ENCODE peak calls at places on chromosomes 6 and 20, in eight cellular contexts. One of them, this sample, is unnamed.

GRCh38 chr6:88238065-88238464 is 71.9 kb upstream of the CNR1 start:
- DNase-seq in foreskin fibroblast: no peak
- DNase-seq in left lung: no peak
- DNase-seq in GM23248: peak; percentile 17
- DNase-seq in activated CD4-positive, alpha-beta T cell treated with anti-CD3 and anti-CD28 coated beads, Interleukin-2, amount 50 U/mL, for 1 hour: no peak
- DNase-seq in mesendoderm: peak; percentile 74
- DNase-seq in GM13977: peak; percentile 58
- DNase-seq in ovary: no peak
- DNase-seq in this sample: peak; percentile 57

GRCh38 chr6:136761227-136761922 is 30.9 kb downstream of the MAP3K5 start:
- DNase-seq in mesendoderm: no peak
- DNase-seq in ovary: no peak
- DNase-seq in left lung: no peak
- DNase-seq in activated CD4-positive, alpha-beta T cell treated with anti-CD3 and anti-CD28 coated beads, Interleukin-2, amount 50 U/mL, for 1 hour: no peak
- DNase-seq in GM13977: no peak
- DNase-seq in foreskin fibroblast: peak; percentile 63
- DNase-seq in GM23248: peak; percentile 25
- DNase-seq in this sample: no peak

GRCh38 chr6:28335040-28335563 is 846 bp downstream of the ZSCAN31 start:
- DNase-seq in mesendoderm: no peak
- DNase-seq in activated CD4-positive, alpha-beta T cell treated with anti-CD3 and anti-CD28 coated beads, Interleukin-2, amount 50 U/mL, for 1 hour: no peak
- DNase-seq in GM13977: no peak
- DNase-seq in GM23248: no peak
- DNase-seq in left lung: no peak
- DNase-seq in ovary: peak; percentile 33
- DNase-seq in foreskin fibroblast: no peak
- DNase-seq in this sample: no peak

GRCh38 chr6:33213166-33213988 is 5.1 kb downstream of the RING1 start:
- DNase-seq in foreskin fibroblast: peak; percentile 74
- DNase-seq in activated CD4-positive, alpha-beta T cell treated with anti-CD3 and anti-CD28 coated beads, Interleukin-2, amount 50 U/mL, for 1 hour: no peak
- DNase-seq in ovary: peak; percentile 56
- DNase-seq in GM23248: peak; percentile 54
- DNase-seq in mesendoderm: peak; percentile 59
- DNase-seq in GM13977: peak; percentile 51
- DNase-seq in left lung: no peak
- DNase-seq in this sample: peak; percentile 86

GRCh38 chr6:6315660-6316059 is 4.8 kb downstream of the F13A1 start:
- DNase-seq in mesendoderm: peak; percentile 70
- DNase-seq in foreskin fibroblast: peak; percentile 45
- DNase-seq in ovary: no peak
- DNase-seq in GM13977: peak; percentile 38
- DNase-seq in left lung: no peak
- DNase-seq in activated CD4-positive, alpha-beta T cell treated with anti-CD3 and anti-CD28 coated beads, Interleukin-2, amount 50 U/mL, for 1 hour: peak; percentile 4
- DNase-seq in GM23248: peak; percentile 58
- DNase-seq in this sample: peak; percentile 49

GRCh38 chr6:121607716-121608115 is 172.3 kb downstream of the GJA1 start:
- DNase-seq in GM13977: no peak
- DNase-seq in activated CD4-positive, alpha-beta T cell treated with anti-CD3 and anti-CD28 coated beads, Interleukin-2, amount 50 U/mL, for 1 hour: no peak
- DNase-seq in left lung: no peak
- DNase-seq in GM23248: no peak
- DNase-seq in foreskin fibroblast: no peak
- DNase-seq in ovary: no peak
- DNase-seq in mesendoderm: no peak
- DNase-seq in this sample: no peak

GRCh38 chr20:37786043-37786442 is 92.2 kb downstream of the CTNNBL1 start:
- DNase-seq in ovary: no peak
- DNase-seq in GM23248: no peak
- DNase-seq in mesendoderm: peak; percentile 52
- DNase-seq in left lung: no peak
- DNase-seq in GM13977: no peak
- DNase-seq in foreskin fibroblast: no peak
- DNase-seq in activated CD4-positive, alpha-beta T cell treated with anti-CD3 and anti-CD28 coated beads, Interleukin-2, amount 50 U/mL, for 1 hour: no peak
- DNase-seq in this sample: peak; percentile 7

GRCh38 chr20:51169813-51170212 is 146.9 kb upstream of the KCNG1 start:
- DNase-seq in GM13977: no peak
- DNase-seq in activated CD4-positive, alpha-beta T cell treated with anti-CD3 and anti-CD28 coated beads, Interleukin-2, amount 50 U/mL, for 1 hour: no peak
- DNase-seq in GM23248: peak; percentile 10
- DNase-seq in left lung: no peak
- DNase-seq in mesendoderm: peak; percentile 96
- DNase-seq in ovary: no peak
- DNase-seq in foreskin fibroblast: no peak
- DNase-seq in this sample: no peak

GRCh38 chr20:14959506-14960493 is 622.4 kb upstream of the FLRT3 start:
- DNase-seq in GM13977: no peak
- DNase-seq in activated CD4-positive, alpha-beta T cell treated with anti-CD3 and anti-CD28 coated beads, Interleukin-2, amount 50 U/mL, for 1 hour: no peak
- DNase-seq in left lung: no peak
- DNase-seq in foreskin fibroblast: no peak
- DNase-seq in mesendoderm: no peak
- DNase-seq in GM23248: peak; percentile 75
- DNase-seq in ovary: no peak
- DNase-seq in this sample: no peak

GRCh38 chr20:41183391-41183790 is 46.0 kb downstream of the PLCG1 start:
- DNase-seq in mesendoderm: no peak
- DNase-seq in left lung: no peak
- DNase-seq in ovary: no peak
- DNase-seq in GM23248: no peak
- DNase-seq in foreskin fibroblast: no peak
- DNase-seq in GM13977: no peak
- DNase-seq in activated CD4-positive, alpha-beta T cell treated with anti-CD3 and anti-CD28 coated beads, Interleukin-2, amount 50 U/mL, for 1 hour: no peak
- DNase-seq in this sample: no peak

GRCh38 chr6:101195581-101195980 is 197.9 kb upstream of the GRIK2 start:
- DNase-seq in GM13977: no peak
- DNase-seq in left lung: no peak
- DNase-seq in mesendoderm: no peak
- DNase-seq in activated CD4-positive, alpha-beta T cell treated with anti-CD3 and anti-CD28 coated beads, Interleukin-2, amount 50 U/mL, for 1 hour: no peak
- DNase-seq in foreskin fibroblast: peak; percentile 30
- DNase-seq in GM23248: no peak
- DNase-seq in ovary: no peak
- DNase-seq in this sample: no peak

GRCh38 chr6:7922596-7922995 is 12.0 kb upstream of the TXNDC5 start:
- DNase-seq in foreskin fibroblast: peak; percentile 44
- DNase-seq in ovary: no peak
- DNase-seq in GM13977: no peak
- DNase-seq in GM23248: peak; percentile 40
- DNase-seq in left lung: no peak
- DNase-seq in activated CD4-positive, alpha-beta T cell treated with anti-CD3 and anti-CD28 coated beads, Interleukin-2, amount 50 U/mL, for 1 hour: no peak
- DNase-seq in mesendoderm: no peak
- DNase-seq in this sample: no peak

GRCh38 chr6:29831776-29832175 is 4.2 kb downstream of the HLA-G start:
- DNase-seq in foreskin fibroblast: no peak
- DNase-seq in GM13977: no peak
- DNase-seq in activated CD4-positive, alpha-beta T cell treated with anti-CD3 and anti-CD28 coated beads, Interleukin-2, amount 50 U/mL, for 1 hour: no peak
- DNase-seq in left lung: no peak
- DNase-seq in GM23248: no peak
- DNase-seq in ovary: no peak
- DNase-seq in mesendoderm: no peak
- DNase-seq in this sample: no peak

GRCh38 chr6:150194200-150194599 is 51.4 kb downstream of the PPP1R14C start:
- DNase-seq in activated CD4-positive, alpha-beta T cell treated with anti-CD3 and anti-CD28 coated beads, Interleukin-2, amount 50 U/mL, for 1 hour: no peak
- DNase-seq in left lung: no peak
- DNase-seq in foreskin fibroblast: no peak
- DNase-seq in mesendoderm: no peak
- DNase-seq in GM13977: no peak
- DNase-seq in GM23248: no peak
- DNase-seq in ovary: no peak
- DNase-seq in this sample: no peak

GRCh38 chr20:38229376-38230252 is 30.9 kb downstream of the KIAA1755 start:
- DNase-seq in GM23248: peak; percentile 50
- DNase-seq in mesendoderm: peak; percentile 38
- DNase-seq in activated CD4-positive, alpha-beta T cell treated with anti-CD3 and anti-CD28 coated beads, Interleukin-2, amount 50 U/mL, for 1 hour: no peak
- DNase-seq in ovary: no peak
- DNase-seq in left lung: no peak
- DNase-seq in foreskin fibroblast: peak; percentile 62
- DNase-seq in GM13977: peak; percentile 61
- DNase-seq in this sample: peak; percentile 82

GRCh38 chr20:23225407-23226060 is 125.1 kb upstream of the NXT1 start:
- DNase-seq in activated CD4-positive, alpha-beta T cell treated with anti-CD3 and anti-CD28 coated beads, Interleukin-2, amount 50 U/mL, for 1 hour: no peak
- DNase-seq in mesendoderm: peak; percentile 67
- DNase-seq in GM23248: peak; percentile 95
- DNase-seq in ovary: no peak
- DNase-seq in foreskin fibroblast: peak; percentile 94
- DNase-seq in GM13977: no peak
- DNase-seq in left lung: peak; percentile 80
- DNase-seq in this sample: no peak

GRCh38 chr20:51233345-51233744 is 210.4 kb upstream of the KCNG1 start:
- DNase-seq in activated CD4-positive, alpha-beta T cell treated with anti-CD3 and anti-CD28 coated beads, Interleukin-2, amount 50 U/mL, for 1 hour: no peak
- DNase-seq in GM23248: no peak
- DNase-seq in foreskin fibroblast: no peak
- DNase-seq in left lung: no peak
- DNase-seq in ovary: no peak
- DNase-seq in mesendoderm: no peak
- DNase-seq in GM13977: no peak
- DNase-seq in this sample: no peak

GRCh38 chr6:2770171-2770570 is 5.0 kb downstream of the WRNIP1 start:
- DNase-seq in GM13977: no peak
- DNase-seq in left lung: no peak
- DNase-seq in ovary: no peak
- DNase-seq in foreskin fibroblast: peak; percentile 22
- DNase-seq in GM23248: no peak
- DNase-seq in mesendoderm: no peak
- DNase-seq in activated CD4-positive, alpha-beta T cell treated with anti-CD3 and anti-CD28 coated beads, Interleukin-2, amount 50 U/mL, for 1 hour: no peak
- DNase-seq in this sample: no peak

GRCh38 chr6:152458648-152459047 is 178.5 kb downstream of the SYNE1 start:
- DNase-seq in foreskin fibroblast: peak; percentile 72
- DNase-seq in GM23248: peak; percentile 19
- DNase-seq in activated CD4-positive, alpha-beta T cell treated with anti-CD3 and anti-CD28 coated beads, Interleukin-2, amount 50 U/mL, for 1 hour: no peak
- DNase-seq in GM13977: no peak
- DNase-seq in left lung: no peak
- DNase-seq in ovary: no peak
- DNase-seq in mesendoderm: no peak
- DNase-seq in this sample: no peak

GRCh38 chr6:154721460-154721859 is 11.8 kb upstream of the SCAF8 start:
- DNase-seq in foreskin fibroblast: no peak
- DNase-seq in activated CD4-positive, alpha-beta T cell treated with anti-CD3 and anti-CD28 coated beads, Interleukin-2, amount 50 U/mL, for 1 hour: no peak
- DNase-seq in GM23248: peak; percentile 43
- DNase-seq in GM13977: no peak
- DNase-seq in left lung: no peak
- DNase-seq in mesendoderm: no peak
- DNase-seq in ovary: no peak
- DNase-seq in this sample: no peak

GRCh38 chr6:86107985-86108384 is 465.3 kb upstream of the SYNCRIP start:
- DNase-seq in mesendoderm: no peak
- DNase-seq in ovary: no peak
- DNase-seq in foreskin fibroblast: no peak
- DNase-seq in GM23248: no peak
- DNase-seq in activated CD4-positive, alpha-beta T cell treated with anti-CD3 and anti-CD28 coated beads, Interleukin-2, amount 50 U/mL, for 1 hour: no peak
- DNase-seq in GM13977: no peak
- DNase-seq in left lung: no peak
- DNase-seq in this sample: no peak

GRCh38 chr20:44659931-44660330 is 8.4 kb upstream of the ADA start:
- DNase-seq in foreskin fibroblast: no peak
- DNase-seq in GM23248: no peak
- DNase-seq in mesendoderm: no peak
- DNase-seq in ovary: no peak
- DNase-seq in GM13977: no peak
- DNase-seq in left lung: no peak
- DNase-seq in activated CD4-positive, alpha-beta T cell treated with anti-CD3 and anti-CD28 coated beads, Interleukin-2, amount 50 U/mL, for 1 hour: no peak
- DNase-seq in this sample: no peak

GRCh38 chr6:68044264-68044663 is 590.8 kb upstream of the ADGRB3 start:
- DNase-seq in GM23248: no peak
- DNase-seq in ovary: no peak
- DNase-seq in left lung: no peak
- DNase-seq in mesendoderm: no peak
- DNase-seq in foreskin fibroblast: no peak
- DNase-seq in activated CD4-positive, alpha-beta T cell treated with anti-CD3 and anti-CD28 coated beads, Interleukin-2, amount 50 U/mL, for 1 hour: no peak
- DNase-seq in GM13977: no peak
- DNase-seq in this sample: no peak

GRCh38 chr20:25247100-25247665 is 702 bp upstream of the PYGB start:
- DNase-seq in activated CD4-positive, alpha-beta T cell treated with anti-CD3 and anti-CD28 coated beads, Interleukin-2, amount 50 U/mL, for 1 hour: peak; percentile 17
- DNase-seq in left lung: peak; percentile 71
- DNase-seq in ovary: no peak
- DNase-seq in mesendoderm: peak; percentile 84
- DNase-seq in GM23248: peak; percentile 83
- DNase-seq in GM13977: no peak
- DNase-seq in foreskin fibroblast: peak; percentile 88
- DNase-seq in this sample: peak; percentile 82

This sample was measured in H7.